ENCODE peak calls at places on chromosomes 1 and 21, in ten cellular contexts. One of them, this sample, is unnamed.

GRCh38 chr1:32989160-32989894 is 24.7 kb upstream of the RNF19B start:
- DNase-seq in right lobe of liver: no peak
- DNase-seq in choroid plexus epithelial cell: peak
- DNase-seq in esophagus muscularis mucosa: peak
- DNase-seq in lower lobe of right lung: peak
- DNase-seq in adrenal gland: peak
- DNase-seq in GM12865: peak
- DNase-seq in HepG2: no peak
- DNase-seq in retinal pigment epithelial cell: peak
- DNase-seq in ovary: peak
- DNase-seq in this sample: peak

GRCh38 chr1:94925561-94926364 is 1.1 kb downstream of the CNN3 start:
- DNase-seq in right lobe of liver: peak
- DNase-seq in choroid plexus epithelial cell: peak
- DNase-seq in esophagus muscularis mucosa: peak
- DNase-seq in lower lobe of right lung: peak
- DNase-seq in adrenal gland: peak
- DNase-seq in GM12865: peak
- DNase-seq in HepG2: peak
- DNase-seq in retinal pigment epithelial cell: no peak
- DNase-seq in ovary: peak
- DNase-seq in this sample: peak

GRCh38 chr1:18481190-18481920 is 625 bp downstream of the KLHDC7A start:
- DNase-seq in right lobe of liver: peak
- DNase-seq in choroid plexus epithelial cell: no peak
- DNase-seq in esophagus muscularis mucosa: no peak
- DNase-seq in lower lobe of right lung: no peak
- DNase-seq in adrenal gland: no peak
- DNase-seq in GM12865: peak
- DNase-seq in HepG2: no peak
- DNase-seq in retinal pigment epithelial cell: no peak
- DNase-seq in ovary: no peak
- DNase-seq in this sample: no peak

GRCh38 chr1:87463917-87464565 is 135.4 kb downstream of the LMO4 start:
- DNase-seq in right lobe of liver: no peak
- DNase-seq in choroid plexus epithelial cell: peak
- DNase-seq in esophagus muscularis mucosa: no peak
- DNase-seq in lower lobe of right lung: no peak
- DNase-seq in adrenal gland: no peak
- DNase-seq in GM12865: peak
- DNase-seq in HepG2: no peak
- DNase-seq in retinal pigment epithelial cell: no peak
- DNase-seq in ovary: no peak
- DNase-seq in this sample: no peak

GRCh38 chr1:201649776-201650607 is 111.1 kb downstream of the NAV1 start:
- DNase-seq in right lobe of liver: peak
- DNase-seq in choroid plexus epithelial cell: peak
- DNase-seq in esophagus muscularis mucosa: peak
- DNase-seq in lower lobe of right lung: peak
- DNase-seq in adrenal gland: peak
- DNase-seq in GM12865: no peak
- DNase-seq in HepG2: no peak
- DNase-seq in retinal pigment epithelial cell: no peak
- DNase-seq in ovary: peak
- DNase-seq in this sample: no peak

GRCh38 chr1:115182012-115182715 is 92.9 kb upstream of the TSPAN2 start:
- DNase-seq in right lobe of liver: no peak
- DNase-seq in choroid plexus epithelial cell: no peak
- DNase-seq in esophagus muscularis mucosa: no peak
- DNase-seq in lower lobe of right lung: no peak
- DNase-seq in adrenal gland: no peak
- DNase-seq in GM12865: no peak
- DNase-seq in HepG2: no peak
- DNase-seq in retinal pigment epithelial cell: no peak
- DNase-seq in ovary: no peak
- DNase-seq in this sample: no peak

GRCh38 chr1:173669491-173669941 is at the start of gene ANKRD45:
- DNase-seq in right lobe of liver: peak
- DNase-seq in choroid plexus epithelial cell: peak
- DNase-seq in esophagus muscularis mucosa: no peak
- DNase-seq in lower lobe of right lung: peak
- DNase-seq in adrenal gland: peak
- DNase-seq in GM12865: peak
- DNase-seq in HepG2: no peak
- DNase-seq in retinal pigment epithelial cell: no peak
- DNase-seq in ovary: peak
- DNase-seq in this sample: peak

GRCh38 chr1:109618614-109619404 is 607 bp downstream of the GNAT2 start:
- DNase-seq in right lobe of liver: peak
- DNase-seq in choroid plexus epithelial cell: no peak
- DNase-seq in esophagus muscularis mucosa: no peak
- DNase-seq in lower lobe of right lung: no peak
- DNase-seq in adrenal gland: peak
- DNase-seq in GM12865: no peak
- DNase-seq in HepG2: peak
- DNase-seq in retinal pigment epithelial cell: no peak
- DNase-seq in ovary: no peak
- DNase-seq in this sample: no peak

GRCh38 chr1:6184083-6184783 is 4.1 kb upstream of the CHD5 start:
- DNase-seq in right lobe of liver: no peak
- DNase-seq in choroid plexus epithelial cell: no peak
- DNase-seq in esophagus muscularis mucosa: no peak
- DNase-seq in lower lobe of right lung: no peak
- DNase-seq in adrenal gland: no peak
- DNase-seq in GM12865: no peak
- DNase-seq in HepG2: no peak
- DNase-seq in retinal pigment epithelial cell: no peak
- DNase-seq in ovary: no peak
- DNase-seq in this sample: no peak

GRCh38 chr1:6181347-6181770 is 1.2 kb upstream of the CHD5 start:
- DNase-seq in right lobe of liver: no peak
- DNase-seq in choroid plexus epithelial cell: no peak
- DNase-seq in esophagus muscularis mucosa: no peak
- DNase-seq in lower lobe of right lung: no peak
- DNase-seq in adrenal gland: no peak
- DNase-seq in GM12865: no peak
- DNase-seq in HepG2: no peak
- DNase-seq in retinal pigment epithelial cell: no peak
- DNase-seq in ovary: peak
- DNase-seq in this sample: no peak

GRCh38 chr1:6185635-6186382 is 5.7 kb upstream of the CHD5 start:
- DNase-seq in right lobe of liver: no peak
- DNase-seq in choroid plexus epithelial cell: peak
- DNase-seq in esophagus muscularis mucosa: no peak
- DNase-seq in lower lobe of right lung: no peak
- DNase-seq in adrenal gland: no peak
- DNase-seq in GM12865: peak
- DNase-seq in HepG2: peak
- DNase-seq in retinal pigment epithelial cell: no peak
- DNase-seq in ovary: no peak
- DNase-seq in this sample: no peak

GRCh38 chr1:6185151-6185550 is 5.0 kb upstream of the CHD5 start:
- DNase-seq in right lobe of liver: no peak
- DNase-seq in choroid plexus epithelial cell: peak
- DNase-seq in esophagus muscularis mucosa: no peak
- DNase-seq in lower lobe of right lung: no peak
- DNase-seq in adrenal gland: no peak
- DNase-seq in GM12865: no peak
- DNase-seq in HepG2: no peak
- DNase-seq in retinal pigment epithelial cell: no peak
- DNase-seq in ovary: no peak
- DNase-seq in this sample: no peak

DNA sequence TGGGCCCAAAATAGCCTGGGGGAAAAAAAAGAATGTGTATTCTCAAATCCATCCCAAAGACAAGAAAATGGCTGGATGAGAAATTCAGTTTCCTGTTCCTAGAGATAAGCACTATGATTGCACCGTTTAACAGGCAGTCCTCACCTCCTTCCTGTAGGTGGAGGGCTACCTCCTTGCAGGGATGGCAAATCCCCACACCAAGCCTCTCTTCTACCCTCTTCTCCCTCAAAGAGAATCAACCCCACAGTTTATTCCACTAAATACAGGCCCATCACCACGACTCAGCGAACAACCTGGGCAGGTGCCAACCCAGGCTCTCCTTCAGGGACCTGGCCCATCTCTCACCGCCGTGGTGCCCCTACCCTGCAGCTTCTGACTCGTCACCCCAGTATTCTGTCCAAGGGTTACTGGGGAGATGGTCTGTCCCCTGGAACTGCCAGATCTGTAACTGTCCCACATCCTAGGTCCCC is 3.4 kb upstream of the CHD5 start:
- DNase-seq in right lobe of liver: no peak
- DNase-seq in choroid plexus epithelial cell: no peak
- DNase-seq in esophagus muscularis mucosa: no peak
- DNase-seq in lower lobe of right lung: no peak
- DNase-seq in adrenal gland: no peak
- DNase-seq in GM12865: no peak
- DNase-seq in HepG2: no peak
- DNase-seq in retinal pigment epithelial cell: no peak
- DNase-seq in ovary: no peak
- DNase-seq in this sample: no peak
- TF ChIP-seq CTCF in right lobe of liver: no peak
- TF ChIP-seq CTCF in choroid plexus epithelial cell: peak
- TF ChIP-seq CTCF in esophagus muscularis mucosa: no peak
- TF ChIP-seq CTCF in lower lobe of right lung: no peak
- TF ChIP-seq CTCF in adrenal gland: no peak
- TF ChIP-seq CTCF in GM12865: peak
- TF ChIP-seq CTCF in HepG2: no peak
- TF ChIP-seq CTCF in retinal pigment epithelial cell: peak
- TF ChIP-seq CTCF in ovary: no peak
- TF ChIP-seq CTCF in this sample: peak

GRCh38 chr1:16010837-16011236 is 6.8 kb downstream of the SRARP start:
- DNase-seq in right lobe of liver: no peak
- DNase-seq in choroid plexus epithelial cell: no peak
- DNase-seq in esophagus muscularis mucosa: no peak
- DNase-seq in lower lobe of right lung: no peak
- DNase-seq in adrenal gland: no peak
- DNase-seq in GM12865: no peak
- DNase-seq in HepG2: no peak
- DNase-seq in retinal pigment epithelial cell: no peak
- DNase-seq in ovary: no peak
- DNase-seq in this sample: no peak
- H3K4me3 ChIP-seq in right lobe of liver: no peak
- H3K4me3 ChIP-seq in choroid plexus epithelial cell: no peak
- H3K4me3 ChIP-seq in esophagus muscularis mucosa: no peak
- H3K4me3 ChIP-seq in lower lobe of right lung: no peak
- H3K4me3 ChIP-seq in adrenal gland: no peak
- H3K4me3 ChIP-seq in GM12865: no peak
- H3K4me3 ChIP-seq in HepG2: no peak
- H3K4me3 ChIP-seq in retinal pigment epithelial cell: no peak
- H3K4me3 ChIP-seq in ovary: no peak
- H3K4me3 ChIP-seq in this sample: no peak

GRCh38 chr1:11738096-11738495 is 2.2 kb downstream of the AGTRAP start:
- DNase-seq in right lobe of liver: no peak
- DNase-seq in choroid plexus epithelial cell: no peak
- DNase-seq in esophagus muscularis mucosa: no peak
- DNase-seq in lower lobe of right lung: no peak
- DNase-seq in adrenal gland: no peak
- DNase-seq in GM12865: no peak
- DNase-seq in HepG2: no peak
- DNase-seq in retinal pigment epithelial cell: no peak
- DNase-seq in ovary: no peak
- DNase-seq in this sample: no peak

GRCh38 chr1:11738783-11739182 is 2.8 kb downstream of the AGTRAP start:
- DNase-seq in right lobe of liver: no peak
- DNase-seq in choroid plexus epithelial cell: no peak
- DNase-seq in esophagus muscularis mucosa: no peak
- DNase-seq in lower lobe of right lung: no peak
- DNase-seq in adrenal gland: no peak
- DNase-seq in GM12865: no peak
- DNase-seq in HepG2: no peak
- DNase-seq in retinal pigment epithelial cell: no peak
- DNase-seq in ovary: no peak
- DNase-seq in this sample: no peak

GRCh38 chr1:11735854-11736745 is at the start of gene AGTRAP:
- DNase-seq in right lobe of liver: peak
- DNase-seq in choroid plexus epithelial cell: peak
- DNase-seq in esophagus muscularis mucosa: peak
- DNase-seq in lower lobe of right lung: peak
- DNase-seq in adrenal gland: peak
- DNase-seq in GM12865: peak
- DNase-seq in HepG2: peak
- DNase-seq in retinal pigment epithelial cell: peak
- DNase-seq in ovary: peak
- DNase-seq in this sample: peak

GRCh38 chr1:11735531-11735853 is 444 bp upstream of the AGTRAP start:
- DNase-seq in right lobe of liver: no peak
- DNase-seq in choroid plexus epithelial cell: no peak
- DNase-seq in esophagus muscularis mucosa: no peak
- DNase-seq in lower lobe of right lung: no peak
- DNase-seq in adrenal gland: no peak
- DNase-seq in GM12865: no peak
- DNase-seq in HepG2: no peak
- DNase-seq in retinal pigment epithelial cell: no peak
- DNase-seq in ovary: no peak
- DNase-seq in this sample: no peak

GRCh38 chr1:11736746-11737639 is 1.1 kb downstream of the AGTRAP start:
- DNase-seq in right lobe of liver: no peak
- DNase-seq in choroid plexus epithelial cell: peak
- DNase-seq in esophagus muscularis mucosa: peak
- DNase-seq in lower lobe of right lung: peak
- DNase-seq in adrenal gland: peak
- DNase-seq in GM12865: peak
- DNase-seq in HepG2: peak
- DNase-seq in retinal pigment epithelial cell: peak
- DNase-seq in ovary: peak
- DNase-seq in this sample: no peak
- TF ChIP-seq CTCF in right lobe of liver: no peak
- TF ChIP-seq CTCF in choroid plexus epithelial cell: no peak
- TF ChIP-seq CTCF in esophagus muscularis mucosa: no peak
- TF ChIP-seq CTCF in lower lobe of right lung: no peak
- TF ChIP-seq CTCF in adrenal gland: no peak
- TF ChIP-seq CTCF in GM12865: no peak
- TF ChIP-seq CTCF in HepG2: no peak
- TF ChIP-seq CTCF in retinal pigment epithelial cell: no peak
- TF ChIP-seq CTCF in ovary: no peak
- TF ChIP-seq CTCF in this sample: no peak

GRCh38 chr21:45026066-45026745 is 48.2 kb upstream of the ADARB1 start:
- DNase-seq in right lobe of liver: no peak
- DNase-seq in choroid plexus epithelial cell: no peak
- DNase-seq in esophagus muscularis mucosa: no peak
- DNase-seq in lower lobe of right lung: no peak
- DNase-seq in adrenal gland: peak
- DNase-seq in GM12865: no peak
- DNase-seq in HepG2: no peak
- DNase-seq in retinal pigment epithelial cell: no peak
- DNase-seq in ovary: peak
- DNase-seq in this sample: no peak

GRCh38 chr21:45029968-45030636 is 44.3 kb upstream of the ADARB1 start:
- DNase-seq in right lobe of liver: no peak
- DNase-seq in choroid plexus epithelial cell: no peak
- DNase-seq in esophagus muscularis mucosa: no peak
- DNase-seq in lower lobe of right lung: no peak
- DNase-seq in adrenal gland: no peak
- DNase-seq in GM12865: no peak
- DNase-seq in HepG2: no peak
- DNase-seq in retinal pigment epithelial cell: no peak
- DNase-seq in ovary: no peak
- DNase-seq in this sample: no peak

GRCh38 chr21:45026833-45027232 is 47.5 kb upstream of the ADARB1 start:
- DNase-seq in right lobe of liver: no peak
- DNase-seq in choroid plexus epithelial cell: no peak
- DNase-seq in esophagus muscularis mucosa: no peak
- DNase-seq in lower lobe of right lung: no peak
- DNase-seq in adrenal gland: peak
- DNase-seq in GM12865: no peak
- DNase-seq in HepG2: no peak
- DNase-seq in retinal pigment epithelial cell: no peak
- DNase-seq in ovary: no peak
- DNase-seq in this sample: no peak

GRCh38 chr21:45029298-45029967 is 44.9 kb upstream of the ADARB1 start:
- DNase-seq in right lobe of liver: peak
- DNase-seq in choroid plexus epithelial cell: peak
- DNase-seq in esophagus muscularis mucosa: no peak
- DNase-seq in lower lobe of right lung: no peak
- DNase-seq in adrenal gland: peak
- DNase-seq in GM12865: no peak
- DNase-seq in HepG2: peak
- DNase-seq in retinal pigment epithelial cell: no peak
- DNase-seq in ovary: no peak
- DNase-seq in this sample: no peak

DNA sequence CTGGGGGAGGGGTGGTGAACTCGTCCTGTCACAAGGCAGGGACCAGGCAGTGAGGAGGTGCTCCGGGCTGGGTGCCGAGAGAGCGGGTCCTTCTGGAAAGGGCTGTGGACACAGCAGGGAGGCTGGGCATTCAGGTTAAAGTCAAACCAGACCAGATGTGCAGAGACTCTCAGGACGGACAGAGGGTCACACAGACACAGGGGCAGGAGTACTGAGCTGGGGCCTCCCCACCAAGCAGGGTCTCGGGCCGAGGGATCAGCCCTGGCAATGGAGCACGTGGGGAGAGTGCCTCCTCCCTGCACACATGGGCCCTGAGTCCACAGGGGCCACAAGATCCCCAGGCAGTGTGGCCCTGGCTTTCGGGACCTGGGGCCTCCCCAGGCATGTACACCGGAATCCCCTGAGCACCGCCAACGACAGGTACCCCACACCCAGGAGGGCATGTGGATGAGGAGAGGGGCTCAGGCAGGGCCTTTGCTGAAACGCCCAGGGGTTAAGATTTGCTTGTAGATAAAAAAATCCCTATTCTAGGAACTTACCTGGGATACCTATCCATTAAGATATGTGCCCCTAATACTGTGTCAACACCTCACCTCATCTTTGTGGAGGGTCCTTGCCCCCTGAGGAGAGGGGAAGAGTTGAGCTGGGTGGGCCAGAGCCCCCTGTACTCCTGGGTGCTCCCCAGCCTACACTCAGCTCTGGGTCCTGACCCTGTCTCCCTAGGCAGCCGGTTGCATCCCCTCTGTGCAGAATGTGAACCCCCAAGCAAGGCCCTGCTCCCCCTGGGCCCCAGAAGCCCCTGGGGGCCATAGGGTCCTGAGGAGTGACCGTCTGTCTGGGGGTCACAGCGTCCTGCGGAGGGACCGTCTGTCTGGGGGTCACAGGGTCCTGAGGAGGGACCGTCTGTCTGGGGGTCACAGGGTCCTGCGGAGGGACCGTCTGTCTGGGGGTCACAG is 46.9 kb upstream of the ADARB1 start:
- DNase-seq in right lobe of liver: peak
- DNase-seq in choroid plexus epithelial cell: no peak
- DNase-seq in esophagus muscularis mucosa: no peak
- DNase-seq in lower lobe of right lung: no peak
- DNase-seq in adrenal gland: peak
- DNase-seq in GM12865: no peak
- DNase-seq in HepG2: no peak
- DNase-seq in retinal pigment epithelial cell: no peak
- DNase-seq in ovary: no peak
- DNase-seq in this sample: no peak
- H3K4me3 ChIP-seq in right lobe of liver: no peak
- H3K4me3 ChIP-seq in choroid plexus epithelial cell: no peak
- H3K4me3 ChIP-seq in esophagus muscularis mucosa: no peak
- H3K4me3 ChIP-seq in lower lobe of right lung: no peak
- H3K4me3 ChIP-seq in adrenal gland: no peak
- H3K4me3 ChIP-seq in GM12865: no peak
- H3K4me3 ChIP-seq in HepG2: peak
- H3K4me3 ChIP-seq in retinal pigment epithelial cell: no peak
- H3K4me3 ChIP-seq in ovary: no peak
- H3K4me3 ChIP-seq in this sample: no peak